ENCODE peak calls at places on chromosome 7, in seven cellular contexts. V, J, K, S, P, G and E are unnamed samples. For H3K4me1 and H3K36me3, the result is how much of the 10 kb centered on the place peaks cover.

GRCh38 chr7:35430547-35431153 is 176.8 kb upstream of the TBX20 start:
- DNase-seq in K (no peak), G (peak), P (no peak), J (peak), V (no peak), S (no peak), E (no peak)

GRCh38 chr7:3998060-3998459 is 684.0 kb upstream of the FOXK1 start:
- DNase-seq in P (no peak), J (no peak), G (no peak), S (no peak), V (no peak), K (no peak), E (no peak)

GRCh38 chr7:1530946-1531262 is 402 bp downstream of the MAFK start:
- DNase-seq in J (no peak), P (no peak), S (no peak), V (no peak), K (no peak), G (no peak), E (no peak)

GRCh38 chr7:138169441-138169851 is 93.2 kb downstream of the AKR1D1 start:
- DNase-seq in J (no peak), K (no peak), V (no peak), S (no peak), P (no peak), G (no peak), E (no peak)

GRCh38 chr7:4791738-4792536 is 16.5 kb downstream of the AP5Z1 start:
- DNase-seq in S (peak), V (no peak), P (peak), J (peak), K (peak), G (peak), E (peak)

GRCh38 chr7:117567781-117568180 is 88.0 kb downstream of the CFTR start:
- DNase-seq in K (no peak), G (no peak), P (no peak), S (no peak), V (no peak), J (no peak), E (no peak)

GRCh38 chr7:86814980-86815379 is 171.3 kb downstream of the GRM3 start:
- DNase-seq in G (peak), P (no peak), J (peak), V (peak), S (no peak), K (no peak), E (no peak)

GRCh38 chr7:156907656-156908055 is 14.7 kb upstream of the LMBR1 start:
- DNase-seq in P (no peak), S (no peak), K (no peak), V (no peak), G (no peak), J (no peak), E (no peak)

GRCh38 chr7:12016439-12016838 is 184.4 kb upstream of the THSD7A start:
- DNase-seq in S (no peak), G (no peak), P (no peak), J (no peak), V (no peak), K (no peak), E (no peak)

DNA sequence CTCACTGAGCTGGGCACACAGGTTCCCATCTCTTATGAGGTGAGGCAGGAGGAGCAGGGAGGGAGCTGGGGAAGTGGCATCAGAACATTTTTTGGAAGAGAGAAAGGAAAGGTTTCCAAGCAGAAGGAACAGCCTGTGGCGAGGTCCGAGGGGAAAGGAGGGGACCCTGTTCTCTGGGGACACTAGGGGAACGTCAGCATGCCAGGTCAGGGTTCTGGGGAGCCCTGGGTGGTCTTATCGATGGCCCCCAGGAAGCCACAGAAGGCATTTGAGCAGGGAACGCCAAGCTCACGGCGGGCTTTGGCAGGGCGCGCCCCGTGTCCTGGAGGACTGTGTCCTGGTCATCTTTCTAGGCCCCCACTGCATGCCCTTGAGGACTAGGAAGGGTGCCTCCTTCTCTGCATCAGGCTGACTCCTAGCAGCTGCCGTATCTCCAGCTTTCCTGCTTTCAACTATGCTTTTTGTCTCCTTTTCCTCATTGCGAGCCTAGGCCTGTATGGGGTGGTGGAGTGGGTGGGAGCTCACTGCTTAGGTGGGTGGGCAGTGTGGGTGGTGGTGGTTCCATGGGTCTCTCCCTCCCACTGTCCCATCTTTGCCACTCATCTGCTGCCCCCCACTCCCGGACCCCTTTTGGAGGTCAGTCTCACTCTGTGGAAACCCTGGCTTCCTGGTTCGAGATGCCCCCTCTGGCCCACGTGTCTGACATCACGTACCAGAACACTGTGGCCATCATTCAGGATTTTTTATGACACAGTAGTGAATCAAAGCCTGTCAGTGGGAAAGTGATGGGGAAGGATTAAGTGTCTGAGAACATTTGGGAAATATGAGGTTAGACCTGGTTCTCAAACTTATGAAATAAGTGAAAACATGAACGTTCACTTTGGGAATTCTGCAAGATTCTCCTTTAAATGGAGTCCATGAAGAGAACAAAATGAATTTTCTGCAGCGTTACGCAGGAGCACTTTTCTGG is 89.2 kb downstream of the CUX1 start:
- DNase-seq in S (no peak), P (peak), K (no peak), G (no peak), J (no peak), V (no peak), E (no peak)
- H3K4me1 ChIP-seq in S (under half), P (under half), K (under half), G (under half), J (under half), V (under half), E (under half)

GRCh38 chr7:45026984-45027773 is 27.2 kb downstream of the CCM2 start:
- DNase-seq in P (peak), V (no peak), S (peak), G (peak), J (peak), K (no peak), E (no peak)
- H3K36me3 ChIP-seq in P (under half), V (under half), S (under half), G (under half), J (under half), K (under half), E (under half)

GRCh38 chr7:36923831-36924555 is 199.7 kb upstream of the AOAH start:
- DNase-seq in G (no peak), P (no peak), V (no peak), S (peak), J (no peak), K (peak), E (no peak)

GRCh38 chr7:36925207-36925606 is 200.9 kb upstream of the AOAH start:
- DNase-seq in K (no peak), G (no peak), P (no peak), V (no peak), S (no peak), J (no peak), E (no peak)

GRCh38 chr7:36923185-36923584 is 198.9 kb upstream of the AOAH start:
- DNase-seq in J (no peak), V (no peak), S (no peak), G (no peak), P (no peak), K (no peak), E (no peak)

GRCh38 chr7:36931892-36932291 is 207.6 kb upstream of the AOAH start:
- DNase-seq in J (no peak), G (no peak), S (no peak), K (no peak), V (no peak), P (no peak), E (no peak)

GRCh38 chr7:36928718-36929117 is 204.4 kb upstream of the AOAH start:
- DNase-seq in G (no peak), S (no peak), J (no peak), V (no peak), K (no peak), P (no peak), E (no peak)
- TF ChIP-seq POLR2AphosphoS5 in G (no peak), S (no peak), J (no peak), V (no peak), K (no peak), P (no peak), E (no peak)

GRCh38 chr7:37318541-37318940 is 130.1 kb downstream of the ELMO1 start:
- DNase-seq in P (no peak), V (no peak), K (no peak), J (no peak), G (no peak), S (no peak), E (no peak)

GRCh38 chr7:37320140-37320839 is 128.4 kb downstream of the ELMO1 start:
- DNase-seq in S (no peak), V (no peak), K (no peak), P (no peak), G (peak), J (peak), E (no peak)

GRCh38 chr7:37311282-37311868 is 137.3 kb downstream of the ELMO1 start:
- DNase-seq in S (peak), K (no peak), V (no peak), P (peak), G (peak), J (no peak), E (no peak)

GRCh38 chr7:37312608-37313007 is 136.1 kb downstream of the ELMO1 start:
- DNase-seq in S (no peak), G (no peak), J (no peak), V (no peak), K (no peak), P (no peak), E (no peak)

DNA sequence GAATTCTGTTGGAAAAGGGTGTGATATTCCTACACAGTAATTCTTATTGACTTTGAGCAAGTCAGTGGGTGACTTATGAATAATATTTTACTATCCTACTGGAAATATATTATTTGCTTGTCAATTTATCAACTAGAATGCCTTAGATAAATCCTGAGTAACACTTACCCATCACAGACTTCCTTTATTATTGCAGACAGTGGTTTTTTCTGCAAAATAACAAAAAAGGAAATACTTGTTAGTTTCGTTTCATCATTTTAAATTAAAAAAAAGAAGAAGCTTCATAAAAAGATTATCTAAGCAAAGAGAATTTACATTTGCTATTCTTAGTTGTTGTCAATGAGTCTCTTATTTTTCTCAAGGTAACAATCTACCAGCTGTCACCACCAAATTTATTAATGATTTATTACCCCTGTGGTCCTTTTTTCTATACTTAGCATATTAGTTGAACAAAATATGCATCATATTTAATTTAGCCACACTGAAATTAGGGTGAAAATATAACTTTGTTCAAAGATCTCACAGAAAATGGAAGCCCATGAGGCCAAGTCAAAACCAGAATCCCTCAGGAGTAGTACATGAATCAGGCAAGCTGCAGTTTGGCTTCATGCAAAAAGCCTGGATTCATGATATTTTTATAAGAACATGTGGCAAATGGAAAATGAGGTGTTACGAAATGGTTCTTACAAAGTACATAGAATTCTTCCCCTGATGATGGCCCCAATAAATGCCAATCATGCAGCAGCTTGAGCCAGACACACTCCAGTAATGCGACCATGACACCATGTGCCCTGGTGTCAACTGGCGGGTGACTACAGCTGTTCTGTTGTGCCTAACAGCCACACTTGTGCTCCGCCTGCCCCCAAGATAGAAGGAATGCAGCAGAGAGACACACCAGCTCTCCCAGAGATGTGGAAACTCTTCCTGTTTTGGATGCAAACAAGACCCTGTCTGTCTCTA is 132.6 kb downstream of the ELMO1 start:
- DNase-seq in J (no peak), V (no peak), S (peak), G (no peak), P (no peak), K (no peak), E (no peak)
- H3K4me1 ChIP-seq in J (under half), V (under half), S (under half), G (under half), P (half or more), K (under half), E (under half)

DNA sequence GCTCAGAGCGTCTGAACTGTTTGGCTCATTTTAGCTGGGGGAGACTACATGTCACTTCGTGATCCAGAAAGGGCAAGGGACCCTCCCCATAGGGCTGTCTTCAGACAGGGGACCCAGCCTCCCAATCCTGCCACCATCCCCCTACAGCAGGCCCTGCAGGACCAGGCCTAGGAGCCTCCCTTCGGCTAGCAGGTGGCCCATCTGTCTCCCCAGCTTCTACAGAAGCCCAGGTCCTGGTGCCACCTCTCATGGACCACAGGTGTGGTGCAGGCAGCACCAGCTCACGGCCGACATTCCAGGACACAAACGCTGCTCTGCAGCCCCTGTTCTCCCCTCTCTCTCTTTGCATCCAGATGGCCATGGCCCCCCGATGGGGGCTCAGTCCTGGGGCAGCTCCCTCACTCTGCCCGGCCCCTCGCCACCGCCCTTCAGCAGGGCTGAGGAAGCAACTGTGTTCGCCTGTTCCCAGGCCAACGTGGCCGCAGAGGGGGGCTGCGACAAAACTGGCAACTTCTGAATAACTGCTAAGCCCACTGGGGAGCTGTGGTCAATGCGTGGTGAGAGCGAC is 10.3 kb downstream of the TECPR1 start:
- DNase-seq in G (no peak), S (no peak), V (no peak), K (no peak), J (no peak), P (no peak), E (no peak)
- H3K36me3 ChIP-seq in G (under half), S (under half), V (under half), K (under half), J (under half), P (half or more), E (under half)

DNA sequence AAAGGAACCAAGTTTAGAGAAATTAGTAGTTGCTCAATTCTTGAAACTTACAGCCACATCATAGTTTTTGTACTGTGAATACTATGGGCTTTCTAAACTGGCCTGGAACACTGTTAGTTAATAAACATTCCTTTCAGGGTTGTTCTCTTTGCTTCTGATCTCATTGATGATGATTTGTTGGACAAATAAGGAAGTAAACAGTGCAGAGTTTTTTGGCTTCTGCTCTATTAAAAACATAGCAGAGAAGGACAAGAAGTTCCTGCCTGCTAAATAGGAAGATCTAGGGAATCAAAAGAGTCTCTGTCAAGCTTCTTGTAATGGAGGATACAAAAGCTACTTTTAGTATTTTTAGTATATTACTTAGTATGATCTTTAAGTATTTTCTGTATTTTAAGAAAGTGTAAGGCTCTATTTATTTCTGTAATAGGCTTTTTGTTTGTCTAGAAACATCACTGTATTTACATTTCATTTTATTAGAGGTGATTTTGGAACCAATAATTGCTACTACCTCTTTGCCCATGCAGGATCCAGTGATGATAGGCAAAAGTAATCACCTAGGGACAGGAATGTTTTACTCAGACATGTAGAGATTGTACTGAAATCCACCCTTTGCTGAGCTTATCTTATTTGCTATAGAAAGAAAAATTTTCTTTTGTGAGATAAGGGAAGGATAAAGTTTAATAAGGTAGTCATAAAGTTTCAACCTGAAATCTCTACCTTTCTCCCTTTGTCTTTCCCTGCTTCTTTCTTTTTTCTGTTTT is 73.3 kb downstream of the MKLN1 start:
- DNase-seq in V (no peak), P (no peak), S (no peak), G (no peak), K (no peak), J (peak), E (peak)
- TF ChIP-seq POLR2AphosphoS5 in V (no peak), P (no peak), S (no peak), G (no peak), K (no peak), J (no peak), E (peak)